ENCODE peak calls at places on chromosomes 5 and 9, in five cellular contexts. S is endodermal cell, P is mesothelial cell of epicardium, L is cardiac muscle cell, Y is A549. C is an unnamed sample.
A peak's percentile ranks its signal among the peaks of the same experiment; 100 is the strongest.

GRCh38 chr9:36306481-36307306 is 48.4 kb upstream of the GNE start:
- DNase-seq in P (no peak), Y (peak; percentile 76), S (no peak), L (peak; percentile 22), C (no peak)

GRCh38 chr5:123705741-123706140 is 193.8 kb downstream of the CSNK1G3 start:
- DNase-seq in L (peak; percentile 79), P (no peak), S (no peak), Y (no peak), C (no peak)

GRCh38 chr9:117919594-117919993 is 215.4 kb downstream of the TLR4 start:
- DNase-seq in L (no peak), P (no peak), Y (no peak), S (no peak), C (no peak)

GRCh38 chr5:80189201-80189600 is 66.6 kb downstream of the SERINC5 start:
- DNase-seq in S (no peak), L (no peak), P (no peak), Y (no peak), C (no peak)

GRCh38 chr9:111078391-111079038 is 40.2 kb upstream of the LPAR1 start:
- DNase-seq in P (no peak), Y (no peak), S (no peak), L (peak; percentile 16), C (no peak)

GRCh38 chr9:134618823-134619454 is 22.7 kb upstream of the COL5A1 start:
- DNase-seq in Y (no peak), P (no peak), S (peak; percentile 14), L (no peak), C (no peak)

GRCh38 chr5:88732862-88733261 is 150.1 kb downstream of the MEF2C start:
- DNase-seq in P (no peak), L (no peak), Y (no peak), S (no peak), C (no peak)

GRCh38 chr9:130862217-130862616 is 27.2 kb downstream of the ABL1 start:
- DNase-seq in S (no peak), Y (no peak), L (no peak), P (no peak), C (no peak)

GRCh38 chr5:16508730-16509531 is 43.3 kb upstream of the ZNF622 start:
- DNase-seq in L (no peak), Y (peak; percentile 12), S (peak; percentile 85), P (no peak), C (no peak)

GRCh38 chr5:130034872-130035271 is 130.6 kb downstream of the CHSY3 start:
- DNase-seq in L (peak; percentile 51), P (no peak), S (no peak), Y (no peak), C (no peak)

GRCh38 chr9:115118471-115119156 is 657 bp upstream of the TNC start:
- DNase-seq in P (peak; percentile 45), Y (peak; percentile 44), S (peak; percentile 95), L (peak; percentile 82), C (peak; percentile 53)

GRCh38 chr9:22240619-22241018 is 206.0 kb upstream of the DMRTA1 start:
- DNase-seq in L (peak; percentile 41), S (no peak), Y (no peak), P (no peak), C (no peak)

GRCh38 chr5:61735999-61736398 is 403.9 kb downstream of the ZSWIM6 start:
- DNase-seq in S (no peak), P (no peak), L (no peak), Y (no peak), C (no peak)

GRCh38 chr9:35599763-35600604 is 5.1 kb upstream of the TESK1 start:
- DNase-seq in S (peak; percentile 62), L (no peak), Y (peak; percentile 24), P (no peak), C (no peak)

GRCh38 chr9:69254223-69254622 is 70.8 kb upstream of the ENTREP1 start:
- DNase-seq in L (no peak), P (no peak), S (peak; percentile 31), Y (no peak), C (no peak)

GRCh38 chr5:14894748-14895147 is 23.2 kb upstream of the ANKH start:
- DNase-seq in P (no peak), Y (no peak), L (no peak), S (no peak), C (no peak)

GRCh38 chr9:72228282-72228681 is 79.0 kb downstream of the GDA start:
- DNase-seq in P (no peak), L (no peak), Y (no peak), S (no peak), C (no peak)

GRCh38 chr5:21802869-21803490 is 1050.2 kb downstream of the CDH12 start:
- DNase-seq in P (no peak), Y (peak; percentile 21), L (peak; percentile 50), S (no peak), C (no peak)

GRCh38 chr5:171858303-171858702 is 72.7 kb downstream of the SMIM23 start:
- DNase-seq in L (peak; percentile 34), P (no peak), Y (peak; percentile 48), S (no peak), C (no peak)

GRCh38 chr9:38287420-38287985 is 105.0 kb upstream of the ALDH1B1 start:
- DNase-seq in S (no peak), L (no peak), P (no peak), Y (no peak), C (no peak)

GRCh38 chr9:35689601-35690446 is at the start of gene TPM2:
- DNase-seq in P (peak; percentile 73), Y (peak; percentile 88), S (peak; percentile 89), L (peak; percentile 95), C (no peak)

GRCh38 chr9:88799706-88800682 is 191.3 kb upstream of the S1PR3 start:
- DNase-seq in Y (no peak), P (no peak), L (no peak), S (peak; percentile 61), C (no peak)

GRCh38 chr5:145887976-145888574 is 15.3 kb upstream of the GRXCR2 start:
- DNase-seq in P (no peak), Y (peak; percentile 53), S (peak; percentile 88), L (peak; percentile 75), C (no peak)

GRCh38 chr5:98076501-98076900 is 697.0 kb upstream of the RGMB start:
- DNase-seq in P (no peak), Y (no peak), S (no peak), L (no peak), C (no peak)

GRCh38 chr5:43482490-43483064 is 1.1 kb downstream of the TMEM267 start:
- DNase-seq in Y (no peak), S (no peak), P (no peak), L (peak; percentile 32), C (no peak)

GRCh38 chr5:161676109-161676508 is 9.4 kb upstream of the GABRA6 start:
- DNase-seq in S (peak; percentile 56), P (no peak), Y (peak; percentile 9), L (no peak), C (no peak)

GRCh38 chr5:93995126-93995621 is 253.8 kb upstream of the POU5F2 start:
- DNase-seq in S (no peak), Y (no peak), L (no peak), P (no peak), C (no peak)

GRCh38 chr9:38046669-38047300 is 22.2 kb downstream of the SHB start:
- DNase-seq in L (peak; percentile 63), P (no peak), Y (peak; percentile 63), S (no peak), C (no peak)

GRCh38 chr9:75152416-75152815 is 64.1 kb downstream of the OSTF1 start:
- DNase-seq in S (no peak), P (no peak), L (no peak), Y (no peak), C (no peak)

GRCh38 chr5:14523243-14524034 is 58.2 kb upstream of the OTULINL start:
- DNase-seq in Y (no peak), S (no peak), P (no peak), L (no peak), C (no peak)

GRCh38 chr5:116058346-116058936 is 26.2 kb downstream of the ARL14EPL start:
- DNase-seq in L (no peak), P (no peak), Y (no peak), S (no peak), C (no peak)

GRCh38 chr9:89778100-89779085 is 173.6 kb downstream of the GADD45G start:
- DNase-seq in S (peak; percentile 36), P (no peak), L (no peak), Y (no peak), C (no peak)

GRCh38 chr9:13993482-13994267 is 320.3 kb downstream of the NFIB start:
- DNase-seq in S (peak; percentile 9), L (no peak), P (no peak), Y (no peak), C (no peak)

GRCh38 chr9:37029304-37029775 is 4.7 kb downstream of the PAX5 start:
- DNase-seq in Y (no peak), S (peak; percentile 64), P (no peak), L (no peak), C (no peak)

GRCh38 chr5:62362701-62363100 is 41.0 kb downstream of the DIMT1 start:
- DNase-seq in L (no peak), Y (no peak), P (no peak), S (no peak), C (no peak)

GRCh38 chr9:94919376-94920098 is 193.0 kb downstream of the AOPEP start:
- DNase-seq in S (peak; percentile 53), P (peak; percentile 41), L (peak; percentile 68), Y (peak; percentile 97), C (no peak)

GRCh38 chr5:122264610-122265009 is 47.4 kb upstream of the SNCAIP start:
- DNase-seq in L (no peak), P (no peak), S (no peak), Y (no peak), C (no peak)

GRCh38 chr5:105836263-105836662 is 1834.5 kb downstream of the EFNA5 start:
- DNase-seq in L (peak; percentile 37), P (no peak), S (no peak), Y (no peak), C (no peak)

GRCh38 chr5:100311811-100312210 is 223.4 kb upstream of the FAM174A start:
- DNase-seq in L (no peak), S (no peak), Y (peak; percentile 9), P (no peak), C (no peak)
- TF ChIP-seq CTCF in L (no peak), S (no peak), Y (no peak), P (no peak), C (no peak)

GRCh38 chr9:114098021-114098659 is 952 bp downstream of the KIF12 start:
- DNase-seq in S (peak; percentile 93), L (no peak), P (peak; percentile 56), Y (peak; percentile 75), C (no peak)

GRCh38 chr9:114094971-114095370 is 4.1 kb downstream of the KIF12 start:
- DNase-seq in S (peak; percentile 29), Y (no peak), P (no peak), L (no peak), C (no peak)

GRCh38 chr9:114096866-114097612 is 2.1 kb downstream of the KIF12 start:
- DNase-seq in P (no peak), Y (no peak), L (no peak), S (peak; percentile 50), C (no peak)

GRCh38 chr9:114097613-114098020 is 1.5 kb downstream of the KIF12 start:
- DNase-seq in S (peak; percentile 49), P (no peak), L (peak; percentile 58), Y (no peak), C (no peak)

GRCh38 chr9:114096041-114096511 is 3.0 kb downstream of the KIF12 start:
- DNase-seq in S (peak; percentile 86), P (no peak), Y (no peak), L (no peak), C (no peak)
- TF ChIP-seq CTCF in S (peak; percentile 79), P (no peak), Y (no peak), L (peak; percentile 22), C (no peak)

GRCh38 chr5:96327728-96328127 is 105.3 kb downstream of the PCSK1 start:
- DNase-seq in L (no peak), S (no peak), Y (no peak), P (no peak), C (no peak)
- TF ChIP-seq CTCF in L (no peak), S (peak; percentile 14), Y (no peak), P (no peak), C (no peak)

GRCh38 chr5:181190711-181191525 is 14.1 kb downstream of the TRIM7 start:
- DNase-seq in P (peak; percentile 69), S (peak; percentile 74), Y (peak; percentile 66), L (peak; percentile 60), C (no peak)
- TF ChIP-seq CTCF in P (no peak), S (peak; percentile 51), Y (peak; percentile 47), L (peak; percentile 32), C (no peak)